ENCODE peak calls at places on chromosomes 13 and 19, in four cellular contexts. H, Q, R and T are unnamed samples. For H3K4me1, the result is how much of the 10 kb centered on the place peaks cover.

GRCh38 chr13:38674208-38674607 is 12.7 kb upstream of the FREM2 start:
- DNase-seq in H (no peak), Q (no peak), R (no peak), T (no peak)

GRCh38 chr13:75617230-75617629 is 18.9 kb upstream of the LMO7 start:
- DNase-seq in H (no peak), Q (no peak), R (no peak), T (no peak)

GRCh38 chr13:103188688-103189326 is 122.6 kb upstream of the SLC10A2 start:
- DNase-seq in H (no peak), Q (no peak), R (no peak), T (no peak)

GRCh38 chr13:39559838-39560237 is 43.2 kb downstream of the LHFPL6 start:
- DNase-seq in H (no peak), Q (no peak), R (no peak), T (no peak)

GRCh38 chr13:53782400-53783030 is 753.9 kb downstream of the OLFM4 start:
- DNase-seq in H (no peak), Q (no peak), R (peak), T (no peak)

GRCh38 chr13:26323764-26324163 is 69.8 kb downstream of the CDK8 start:
- DNase-seq in H (no peak), Q (no peak), R (no peak), T (no peak)

GRCh38 chr13:77521595-77522367 is 13.7 kb upstream of the SCEL start:
- DNase-seq in H (no peak), Q (no peak), R (no peak), T (no peak)

GRCh38 chr13:68124437-68125086 is 894.4 kb upstream of the PCDH9 start:
- DNase-seq in H (no peak), Q (no peak), R (no peak), T (no peak)

GRCh38 chr13:44026194-44026593 is 146.5 kb downstream of the LACC1 start:
- DNase-seq in H (no peak), Q (no peak), R (no peak), T (no peak)

GRCh38 chr19:34260771-34261173 is 6.4 kb downstream of the GARRE1 start:
- DNase-seq in H (no peak), Q (no peak), R (no peak), T (no peak)

GRCh38 chr13:26022538-26023292 is 29.1 kb downstream of the SHISA2 start:
- DNase-seq in H (no peak), Q (peak), R (no peak), T (no peak)

GRCh38 chr13:101570410-101570809 is 117.9 kb downstream of the ITGBL1 start:
- DNase-seq in H (no peak), Q (no peak), R (no peak), T (no peak)

GRCh38 chr19:56687036-56687435 is 15.5 kb upstream of the ZNF835 start:
- DNase-seq in H (no peak), Q (no peak), R (no peak), T (no peak)

GRCh38 chr19:40623403-40624239 is 22.5 kb downstream of the LTBP4 start:
- DNase-seq in H (no peak), Q (no peak), R (peak), T (no peak)

GRCh38 chr19:43560687-43561086 is 14.6 kb downstream of the XRCC1 start:
- DNase-seq in H (no peak), Q (no peak), R (no peak), T (no peak)

GRCh38 chr13:30832845-30833332 is 73.2 kb upstream of the MEDAG start:
- DNase-seq in H (no peak), Q (no peak), R (peak), T (no peak)

GRCh38 chr19:30073152-30074000 is 131.3 kb downstream of the URI1 start:
- DNase-seq in H (no peak), Q (no peak), R (no peak), T (no peak)

GRCh38 chr13:37995052-37995451 is 125.5 kb upstream of the TRPC4 start:
- DNase-seq in H (no peak), Q (no peak), R (no peak), T (no peak)

DNA sequence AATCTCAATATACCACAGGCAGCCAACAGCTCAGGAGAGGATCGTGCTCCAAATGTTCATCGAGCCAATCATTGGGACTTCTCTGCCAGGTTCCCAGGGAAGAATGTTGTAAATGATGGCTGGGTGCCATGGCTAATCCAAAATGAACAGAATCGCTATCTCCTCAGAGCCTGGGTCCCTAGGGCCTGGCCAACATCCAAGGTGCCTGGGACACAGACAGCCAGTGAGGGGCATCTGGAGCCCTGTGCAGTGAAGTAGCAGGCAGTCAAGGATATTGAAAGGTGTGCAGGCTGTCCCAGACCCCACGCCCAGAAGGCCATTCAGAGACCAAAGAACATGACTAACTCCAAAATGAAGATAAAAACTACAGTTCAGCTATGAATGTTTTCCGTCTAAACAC is 37.7 kb downstream of the BRD4 start:
- DNase-seq in H (no peak), Q (no peak), R (no peak), T (no peak)
- H3K4me1 ChIP-seq in H (half or more), Q (half or more), R (under half), T (half or more)

DNA sequence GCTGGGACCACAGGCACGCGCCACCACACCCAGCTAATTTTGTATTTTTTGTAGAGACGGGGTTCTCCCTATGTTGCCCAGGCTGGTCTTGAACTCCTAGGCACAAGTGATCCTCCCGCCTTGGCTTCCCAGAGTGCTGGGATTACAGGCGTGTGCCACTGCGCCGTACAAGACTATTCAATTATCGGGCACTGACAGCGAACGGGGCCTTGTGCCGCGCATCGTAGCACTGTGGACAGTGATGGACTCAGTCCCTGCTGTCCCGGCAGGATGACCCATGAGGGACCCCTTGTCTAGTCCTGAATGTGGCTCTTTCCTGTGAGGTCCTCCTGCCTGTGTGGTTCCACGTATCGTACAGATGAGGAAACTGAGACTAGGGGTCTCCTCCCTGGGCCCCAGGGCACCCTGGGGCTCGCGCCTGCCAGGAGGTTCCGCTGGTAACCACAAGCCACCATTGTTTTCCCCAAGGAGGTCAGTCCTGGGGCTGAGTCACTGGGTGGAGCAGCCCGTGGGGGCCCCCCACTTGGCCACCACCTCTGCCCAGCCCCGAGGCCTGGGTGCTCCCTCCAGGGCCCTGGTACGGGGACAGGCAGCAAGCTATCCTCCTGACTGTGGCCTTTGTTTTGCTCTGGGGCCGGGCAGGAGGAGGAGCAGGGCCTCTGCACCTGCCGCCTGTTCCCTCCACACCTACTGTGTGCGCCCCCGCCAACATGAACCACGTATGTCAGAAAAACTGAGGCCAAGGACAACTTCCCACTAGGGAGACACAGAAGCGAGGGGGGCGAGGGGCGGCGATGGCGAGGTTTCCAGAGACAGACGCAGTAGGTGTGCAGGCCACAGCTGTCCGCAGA is 2.9 kb upstream of the TCF3 start:
- DNase-seq in H (no peak), Q (no peak), R (no peak), T (no peak)
- H3K4me1 ChIP-seq in H (under half), Q (under half), R (under half), T (under half)

GRCh38 chr13:59304596-59304995 is 859.1 kb downstream of the DIAPH3 start:
- DNase-seq in H (no peak), Q (no peak), R (no peak), T (no peak)

GRCh38 chr13:59305896-59306295 is 857.8 kb downstream of the DIAPH3 start:
- DNase-seq in H (no peak), Q (no peak), R (no peak), T (no peak)

GRCh38 chr13:59300347-59301165 is 863.2 kb downstream of the DIAPH3 start:
- DNase-seq in H (no peak), Q (no peak), R (no peak), T (no peak)

GRCh38 chr13:59301166-59301551 is 862.6 kb downstream of the DIAPH3 start:
- DNase-seq in H (no peak), Q (no peak), R (no peak), T (no peak)

GRCh38 chr13:59303433-59303832 is 860.3 kb downstream of the DIAPH3 start:
- DNase-seq in H (no peak), Q (no peak), R (no peak), T (no peak)
- H3K4me1 ChIP-seq in H (under half), Q (under half), R (under half), T (under half)

GRCh38 chr19:11322269-11323024 is 17.0 kb downstream of the RAB3D start:
- DNase-seq in H (no peak), Q (no peak), R (no peak), T (no peak)
- H3K4me1 ChIP-seq in H (under half), Q (under half), R (under half), T (under half)

DNA sequence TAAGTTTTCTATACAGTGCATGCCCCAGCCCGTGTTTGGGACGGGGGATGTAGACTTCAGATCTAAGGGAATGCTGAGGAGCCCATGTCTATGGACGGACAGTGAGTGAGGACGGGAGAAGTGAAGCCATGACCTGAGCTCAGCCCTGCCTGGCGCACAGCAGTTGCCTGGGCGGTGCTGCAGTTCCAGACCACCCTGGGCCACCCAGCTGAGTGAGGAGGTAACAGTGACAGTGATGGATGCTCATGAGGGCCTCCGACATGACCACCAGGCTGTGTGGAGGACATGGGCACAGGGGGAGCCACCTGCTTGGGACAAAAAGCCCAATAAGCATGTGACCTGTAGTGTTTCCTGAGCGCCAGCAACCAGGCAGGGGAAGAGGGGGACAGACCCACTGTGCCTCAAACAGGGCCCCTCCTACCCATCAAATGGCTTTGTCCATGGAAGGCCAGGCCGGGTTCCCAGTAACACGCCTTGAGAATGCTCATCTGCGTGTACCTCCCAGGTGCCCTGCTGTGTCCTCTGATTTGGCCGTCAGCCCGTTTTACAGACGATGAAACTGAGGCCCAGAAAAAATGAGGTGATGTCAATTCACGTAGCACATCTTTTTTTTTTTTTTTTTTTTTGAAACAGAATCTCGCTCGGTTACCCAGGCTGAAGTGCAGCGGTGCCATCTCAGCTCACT is 22.6 kb downstream of the NOSIP start:
- DNase-seq in H (no peak), Q (no peak), R (no peak), T (no peak)
- H3K4me1 ChIP-seq in H (half or more), Q (under half), R (under half), T (half or more)

DNA sequence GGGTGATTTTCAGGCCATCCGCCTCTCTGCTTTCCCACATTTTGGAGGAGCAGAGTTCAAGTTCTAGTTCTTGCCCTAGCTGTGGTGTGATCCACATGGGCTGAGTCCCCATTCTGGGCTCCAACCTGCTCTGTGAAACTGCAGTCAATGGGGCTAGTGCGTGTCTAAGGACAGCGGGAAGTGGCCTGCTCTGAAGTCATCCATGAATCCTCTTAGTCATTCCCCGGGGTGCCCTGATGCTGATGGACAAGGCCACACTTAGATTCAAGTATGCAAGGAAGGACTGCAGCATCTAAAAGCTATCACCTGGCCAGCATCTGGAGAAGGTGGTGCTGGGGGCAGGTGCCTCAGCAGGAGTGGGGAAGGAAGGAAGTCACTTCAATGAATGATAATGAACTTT is 94.6 kb downstream of the TSHZ3 start:
- DNase-seq in H (no peak), Q (no peak), R (no peak), T (no peak)
- H3K4me1 ChIP-seq in H (under half), Q (under half), R (under half), T (under half)